ENCODE peak calls at places on chromosomes 2 and 18, in seven cellular contexts. O is sigmoid colon, M is fibroblast of lung, R is hepatocyte, T is HCT116, J is right cardiac atrium, K is colonic mucosa. W is an unnamed sample.

GRCh38 chr2:172554352-172555271 is 1.3 kb upstream of the PDK1 start:
- DNase-seq in O (no peak), M (no peak), R (no peak), T (no peak), J (no peak), K (no peak), W (no peak)

GRCh38 chr18:43009666-43010065 is 105.8 kb downstream of the RIT2 start:
- DNase-seq in O (no peak), M (no peak), R (no peak), T (no peak), J (no peak), K (no peak), W (no peak)

GRCh38 chr2:97995026-97995733 is 568 bp downstream of the TMEM131 start:
- DNase-seq in O (peak; percentile 69), M (peak; percentile 33), R (peak; percentile 68), T (no peak), J (no peak), K (peak; percentile 62), W (peak; percentile 52)

GRCh38 chr2:109242654-109243331 is 113.8 kb downstream of the SH3RF3 start:
- DNase-seq in O (peak; percentile 87), M (peak; percentile 97), R (no peak), T (no peak), J (peak; percentile 58), K (no peak), W (no peak)

GRCh38 chr18:136433-136832 is 21.9 kb upstream of the USP14 start:
- DNase-seq in O (no peak), M (no peak), R (no peak), T (no peak), J (no peak), K (no peak), W (no peak)

GRCh38 chr2:29215739-29216608 is 100.8 kb downstream of the CLIP4 start:
- DNase-seq in O (peak; percentile 50), M (no peak), R (no peak), T (no peak), J (no peak), K (no peak), W (no peak)

GRCh38 chr2:134679740-134680139 is 39.1 kb downstream of the TMEM163 start:
- DNase-seq in O (no peak), M (no peak), R (no peak), T (no peak), J (no peak), K (no peak), W (no peak)

GRCh38 chr2:190100298-190100697 is 37.8 kb upstream of the MSTN start:
- DNase-seq in O (no peak), M (no peak), R (no peak), T (no peak), J (no peak), K (no peak), W (no peak)

GRCh38 chr18:5542393-5543035 is 1.3 kb downstream of the EPB41L3 start:
- DNase-seq in O (peak; percentile 73), M (peak; percentile 26), R (peak; percentile 23), T (no peak), J (peak; percentile 28), K (peak; percentile 20), W (no peak)

GRCh38 chr2:28674713-28675068 is 76.9 kb upstream of the PPP1CB start:
- DNase-seq in O (no peak), M (no peak), R (no peak), T (no peak), J (no peak), K (no peak), W (no peak)

GRCh38 chr2:238602223-238602945 is 175.7 kb downstream of the ASB1 start:
- DNase-seq in O (no peak), M (peak; percentile 30), R (no peak), T (no peak), J (no peak), K (no peak), W (no peak)

GRCh38 chr2:118800736-118801135 is 46.7 kb downstream of the EN1 start:
- DNase-seq in O (no peak), M (no peak), R (no peak), T (no peak), J (no peak), K (no peak), W (no peak)

GRCh38 chr2:12867888-12868287 is 151.2 kb downstream of the TRIB2 start:
- DNase-seq in O (no peak), M (peak; percentile 75), R (no peak), T (no peak), J (no peak), K (no peak), W (no peak)

GRCh38 chr18:39453882-39454281 is 1888.3 kb upstream of the CELF4 start:
- DNase-seq in O (no peak), M (peak; percentile 88), R (peak; percentile 30), T (no peak), J (peak; percentile 15), K (no peak), W (no peak)

GRCh38 chr2:18940184-18940583 is 350.8 kb upstream of the NT5C1B start:
- DNase-seq in O (no peak), M (no peak), R (no peak), T (no peak), J (no peak), K (no peak), W (no peak)

GRCh38 chr2:120646994-120647393 is 88.7 kb upstream of the GLI2 start:
- DNase-seq in O (no peak), M (no peak), R (no peak), T (no peak), J (no peak), K (no peak), W (no peak)

GRCh38 chr2:41911033-41911432 is 136.8 kb upstream of the PKDCC start:
- DNase-seq in O (no peak), M (no peak), R (no peak), T (no peak), J (no peak), K (no peak), W (no peak)

GRCh38 chr2:169360984-169361705 is 1.2 kb downstream of the LRP2 start:
- DNase-seq in O (no peak), M (peak; percentile 1), R (peak; percentile 23), T (no peak), J (no peak), K (no peak), W (no peak)

GRCh38 chr2:160425394-160425793 is 68.2 kb downstream of the RBMS1 start:
- DNase-seq in O (no peak), M (no peak), R (no peak), T (no peak), J (no peak), K (no peak), W (no peak)

GRCh38 chr2:217090024-217090473 is 230.2 kb upstream of the TNP1 start:
- DNase-seq in O (no peak), M (peak; percentile 29), R (no peak), T (no peak), J (no peak), K (no peak), W (no peak)

GRCh38 chr2:39516347-39517101 is 79.4 kb upstream of the MAP4K3 start:
- DNase-seq in O (peak; percentile 92), M (peak; percentile 81), R (peak; percentile 30), T (no peak), J (peak; percentile 54), K (no peak), W (peak; percentile 47)

GRCh38 chr18:76462326-76462694 is 32.7 kb downstream of the ZNF516 start:
- DNase-seq in O (no peak), M (no peak), R (no peak), T (no peak), J (no peak), K (no peak), W (no peak)

GRCh38 chr18:9700261-9700796 is 7.8 kb upstream of the RAB31 start:
- DNase-seq in O (peak; percentile 35), M (peak; percentile 45), R (peak; percentile 61), T (no peak), J (no peak), K (no peak), W (no peak)
- H3K4me1 ChIP-seq in O (no peaks in the 10 kb centered on the region), M (no peaks in the 10 kb centered on the region), R (peaks cover 7% of the 10 kb centered on the region), T (peaks cover 18% of the 10 kb centered on the region), J (no peaks in the 10 kb centered on the region), K (no peaks in the 10 kb centered on the region), W (no peaks in the 10 kb centered on the region)

DNA sequence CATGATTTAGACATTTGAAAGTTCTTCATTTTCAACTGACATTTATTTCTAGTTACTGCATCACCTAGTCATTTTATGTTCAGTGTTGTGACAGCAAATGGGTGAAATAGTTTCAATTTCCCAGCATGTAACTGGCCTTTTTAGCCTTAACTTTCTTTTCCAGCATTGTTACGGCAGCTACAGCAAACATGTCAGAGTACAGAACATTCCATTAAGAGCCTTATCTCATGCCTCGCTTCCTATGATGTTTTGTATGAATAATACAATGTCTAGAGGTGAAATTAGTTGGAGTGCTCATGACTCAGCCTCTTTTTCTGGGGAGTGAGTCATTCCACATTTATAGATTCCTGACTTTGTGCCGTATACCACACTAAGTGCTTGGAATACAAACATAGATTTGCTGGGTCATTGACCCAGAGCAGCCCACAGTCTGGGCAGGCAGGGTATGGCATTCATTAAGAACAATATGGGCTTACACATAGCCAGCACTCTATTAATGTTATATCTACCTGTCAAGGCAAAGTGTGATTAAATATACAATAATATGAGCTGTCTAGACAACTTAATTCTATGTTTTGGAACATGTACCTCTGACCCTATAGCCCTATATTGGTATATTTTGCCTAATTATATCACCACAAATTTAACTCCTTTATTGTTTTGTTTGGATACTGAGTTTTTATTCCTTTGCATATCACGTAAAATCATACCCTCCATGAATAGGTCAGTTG is 72.2 kb downstream of the MAP2 start:
- DNase-seq in O (no peak), M (peak; percentile 96), R (peak; percentile 80), T (peak; percentile 88), J (no peak), K (no peak), W (peak; percentile 44)
- H3K27ac ChIP-seq in O (peak overlapping the region; percentile 79), M (peak overlapping the region; percentile 10), R (peak overlapping the region; percentile 33), T (peak overlapping the region; percentile 17), J (peak overlapping the region; percentile 95), K (no peak overlapping the region), W (peak overlapping the region; percentile 56)

DNA sequence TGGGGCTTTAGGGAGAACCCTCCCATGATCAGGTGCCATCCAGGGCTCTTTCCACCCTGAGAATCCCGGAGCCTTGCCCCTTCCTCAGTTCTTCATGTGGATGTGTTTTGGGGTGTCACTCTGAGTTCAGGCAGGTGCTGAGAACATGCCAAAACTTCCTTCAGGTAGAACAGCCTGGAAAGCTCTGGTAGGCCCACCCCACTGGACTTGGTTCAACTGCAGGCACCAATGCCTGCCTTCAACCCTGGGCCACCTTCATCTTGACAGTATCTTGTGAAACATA is 85.8 kb downstream of the EPAS1 start:
- DNase-seq in O (no peak), M (no peak), R (no peak), T (no peak), J (no peak), K (no peak), W (no peak)
- H3K4me1 ChIP-seq in O (peaks cover 21% of the 10 kb centered on the region), M (peaks cover 16% of the 10 kb centered on the region), R (peaks cover 9% of the 10 kb centered on the region), T (no peaks in the 10 kb centered on the region), J (no peaks in the 10 kb centered on the region), K (no peaks in the 10 kb centered on the region), W (peaks cover 4% of the 10 kb centered on the region)

DNA sequence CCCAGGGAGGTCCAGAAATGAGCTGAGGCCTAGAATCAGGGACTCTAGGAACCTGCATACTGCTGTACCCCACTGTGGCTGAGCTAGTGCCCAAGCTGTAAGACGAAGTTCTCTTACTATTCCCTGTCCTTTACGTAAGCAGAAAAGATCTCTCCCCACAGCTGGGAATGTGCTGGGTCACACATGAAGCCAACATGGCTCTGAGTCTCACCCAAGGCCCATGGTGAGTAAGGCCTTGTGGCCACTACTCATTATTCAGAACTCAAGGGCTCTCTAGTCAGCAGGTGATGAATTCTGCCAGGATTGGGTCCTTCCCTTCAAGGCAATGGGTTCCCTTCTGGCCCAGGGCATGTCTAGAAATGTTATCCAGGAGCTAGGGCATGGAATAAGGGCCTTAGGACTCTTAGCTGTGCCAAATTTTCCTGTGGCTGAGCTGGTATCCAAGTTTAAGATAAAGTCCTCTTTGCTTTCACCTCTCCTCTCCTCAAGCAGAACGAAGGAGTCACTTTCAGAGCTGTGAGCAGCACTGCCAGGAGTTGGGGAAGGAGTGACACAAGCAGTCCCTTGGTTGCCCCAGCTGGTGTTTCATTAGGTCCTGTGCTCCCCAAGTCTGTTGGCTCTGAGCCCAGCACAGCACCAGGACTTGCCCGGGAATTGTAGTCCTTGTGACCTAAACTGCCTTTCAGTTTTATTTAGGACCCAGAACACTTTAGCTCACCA is 707.6 kb downstream of the SLC4A3 start:
- DNase-seq in O (no peak), M (no peak), R (no peak), T (no peak), J (no peak), K (no peak), W (no peak)
- H3K27ac ChIP-seq in O (no peak overlapping the region), M (no peak overlapping the region), R (no peak overlapping the region), T (no peak overlapping the region), J (no peak overlapping the region), K (no peak overlapping the region), W (no peak overlapping the region)